ENCODE peak calls at places on chromosome 2, in four cellular contexts. Z is K562, V is A549, M is HepG2. L is an unnamed sample.

GRCh38 chr2:190765386-190766173 is 115.0 kb upstream of the GLS start:
- DNase-seq in Z (no peak), M (no peak), V (no peak), L (no peak)

GRCh38 chr2:98598781-98599428 is 9.4 kb downstream of the COA5 start:
- DNase-seq in M (no peak), Z (no peak), V (no peak), L (no peak)

GRCh38 chr2:12538300-12538699 is 178.4 kb upstream of the TRIB2 start:
- DNase-seq in M (no peak), V (no peak), Z (no peak), L (no peak)

GRCh38 chr2:102635317-102635716 is 16.0 kb downstream of the SLC9A2 start:
- DNase-seq in V (no peak), Z (peak), M (no peak), L (no peak)

GRCh38 chr2:102758433-102758832 is 3.4 kb upstream of the TMEM182 start:
- DNase-seq in Z (no peak), V (no peak), M (no peak), L (no peak)

GRCh38 chr2:235373171-235373570 is 120.7 kb upstream of the AGAP1 start:
- DNase-seq in M (no peak), Z (no peak), V (no peak), L (no peak)

GRCh38 chr2:132547089-132547687 is 122.8 kb downstream of the LYPD1 start:
- DNase-seq in V (peak), Z (peak), M (peak), L (peak)

GRCh38 chr2:222769941-222770340 is 90.9 kb upstream of the ACSL3 start:
- DNase-seq in V (no peak), M (no peak), Z (no peak), L (no peak)

GRCh38 chr2:168534926-168535325 is 78.9 kb downstream of the CERS6 start:
- DNase-seq in M (no peak), V (no peak), Z (no peak), L (no peak)

GRCh38 chr2:95278051-95278471 is 3.8 kb downstream of the PROM2 start:
- DNase-seq in M (no peak), V (no peak), Z (peak), L (no peak)

GRCh38 chr2:187581125-187581896 is 27.1 kb upstream of the TFPI start:
- DNase-seq in Z (peak), V (peak), M (peak), L (no peak)

GRCh38 chr2:18455256-18455862 is 105.1 kb downstream of the RDH14 start:
- DNase-seq in V (peak), M (peak), Z (no peak), L (no peak)

GRCh38 chr2:207869784-207870778 is 100.4 kb upstream of the FZD5 start:
- DNase-seq in Z (no peak), M (peak), V (peak), L (no peak)

GRCh38 chr2:182366625-182367024 is 60.2 kb downstream of the PDE1A start:
- DNase-seq in Z (no peak), M (no peak), V (peak), L (no peak)

GRCh38 chr2:212960336-212960735 is 191.1 kb downstream of the IKZF2 start:
- DNase-seq in V (no peak), Z (no peak), M (no peak), L (no peak)

GRCh38 chr2:120425014-120425413 is 79.1 kb downstream of the INHBB start:
- DNase-seq in V (no peak), M (no peak), Z (no peak), L (no peak)

GRCh38 chr2:38462121-38462634 is 85.1 kb upstream of the ATL2 start:
- DNase-seq in V (peak), Z (peak), M (no peak), L (no peak)

GRCh38 chr2:15092166-15092565 is 459.6 kb downstream of the LRATD1 start:
- DNase-seq in M (no peak), V (no peak), Z (no peak), L (no peak)

GRCh38 chr2:56133931-56134629 is 49.7 kb upstream of the CCDC85A start:
- DNase-seq in Z (peak), M (no peak), V (no peak), L (no peak)

GRCh38 chr2:31889044-31889443 is 121.8 kb downstream of the MEMO1 start:
- DNase-seq in M (no peak), V (no peak), Z (no peak), L (no peak)

GRCh38 chr2:133072837-133073694 is 403.1 kb upstream of the LYPD1 start:
- DNase-seq in V (peak), Z (no peak), M (no peak), L (no peak)

GRCh38 chr2:120448961-120449421 is 103.1 kb downstream of the INHBB start:
- DNase-seq in M (no peak), V (no peak), Z (no peak), L (no peak)

GRCh38 chr2:30886101-30886500 is 78.9 kb upstream of the CAPN13 start:
- DNase-seq in V (no peak), M (no peak), Z (no peak), L (no peak)

GRCh38 chr2:118838741-118839455 is 8.6 kb downstream of the EN1 start:
- DNase-seq in Z (no peak), V (no peak), M (no peak), L (no peak)

GRCh38 chr2:45121236-45121927 is 112.1 kb upstream of the SIX2 start:
- DNase-seq in M (no peak), Z (no peak), V (no peak), L (no peak)

GRCh38 chr2:51516667-51517066 is 484.7 kb upstream of the NRXN1 start:
- DNase-seq in Z (no peak), M (no peak), V (no peak), L (no peak)

GRCh38 chr2:218894168-218895157 is 13.8 kb downstream of the WNT10A start:
- DNase-seq in Z (no peak), M (no peak), V (no peak), L (no peak)

GRCh38 chr2:109383505-109384307 is 230.1 kb downstream of the SEPTIN10 start:
- DNase-seq in V (no peak), Z (no peak), M (no peak), L (no peak)

GRCh38 chr2:133324150-133324561 is 244.1 kb downstream of the NCKAP5 start:
- DNase-seq in V (peak), Z (no peak), M (no peak), L (no peak)

GRCh38 chr2:219116776-219117646 is 43.6 kb downstream of the NHEJ1 start:
- DNase-seq in V (no peak), M (peak), Z (no peak), L (no peak)

GRCh38 chr2:144267209-144267608 is 252.7 kb downstream of the ZEB2 start:
- DNase-seq in Z (no peak), M (no peak), V (no peak), L (peak)

GRCh38 chr2:191877875-191878274 is 31.0 kb upstream of the CAVIN2 start:
- DNase-seq in M (no peak), V (no peak), Z (no peak), L (no peak)

GRCh38 chr2:174078275-174078674 is 113.1 kb upstream of the SP3 start:
- DNase-seq in V (no peak), Z (peak), M (no peak), L (no peak)

GRCh38 chr2:85430780-85431601 is 12.5 kb downstream of the SH2D6 start:
- DNase-seq in Z (no peak), V (no peak), M (no peak), L (no peak)

DNA sequence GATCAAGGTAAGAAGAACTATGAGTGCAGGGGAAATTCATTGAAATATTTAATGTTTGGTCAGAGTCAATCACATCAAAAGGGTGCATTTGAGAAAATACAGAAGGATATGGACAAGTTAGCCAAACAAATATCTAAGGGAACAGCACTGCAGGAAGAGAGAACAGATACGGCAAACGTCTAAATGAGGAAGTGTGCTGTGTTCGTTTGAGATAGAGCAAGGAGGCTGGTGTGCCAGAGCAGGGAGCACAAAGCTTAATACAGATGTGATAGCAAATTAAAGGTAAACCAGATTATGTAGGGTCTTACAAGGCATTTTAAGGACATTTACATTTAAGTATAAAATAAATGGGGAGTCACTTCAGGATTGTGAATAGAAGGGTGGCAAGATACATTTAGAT is 241.3 kb upstream of the ZNF804A start:
- DNase-seq in M (no peak), Z (no peak), V (no peak), L (no peak)
- TF ChIP-seq CEBPB in M (no peak), Z (no peak), V (no peak), L (no peak)

GRCh38 chr2:73984922-73985317 is 210 bp downstream of the TET3 start:
- DNase-seq in Z (no peak), M (peak), V (peak), L (no peak)
- TF ChIP-seq CEBPB in Z (no peak), M (no peak), V (no peak), L (no peak)

DNA sequence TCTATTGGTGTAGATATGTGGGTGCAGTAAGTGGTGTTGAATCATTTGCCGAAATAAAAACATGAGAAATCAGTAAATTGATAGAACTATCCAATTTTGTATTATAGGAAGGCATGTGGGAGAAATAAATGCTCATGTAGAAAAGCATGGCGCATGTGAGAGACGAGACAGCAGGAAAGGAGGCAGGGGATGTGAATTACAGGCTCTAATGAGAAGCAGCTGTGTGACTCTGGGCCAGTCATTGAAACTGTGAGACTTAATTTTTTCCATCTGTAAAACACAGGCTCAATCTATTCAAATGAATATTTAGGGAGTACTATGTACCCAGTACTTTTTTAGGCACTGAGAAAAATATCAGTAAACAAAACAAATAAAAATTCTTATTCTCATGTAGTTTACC is 42.6 kb upstream of the MAP3K20 start:
- DNase-seq in M (no peak), Z (no peak), V (no peak), L (no peak)
- TF ChIP-seq CEBPB in M (no peak), Z (no peak), V (no peak), L (no peak)

GRCh38 chr2:54520687-54521086 is 64.6 kb downstream of the SPTBN1 start:
- DNase-seq in Z (no peak), M (no peak), V (peak), L (no peak)
- TF ChIP-seq CEBPB in Z (no peak), M (no peak), V (no peak), L (no peak)

DNA sequence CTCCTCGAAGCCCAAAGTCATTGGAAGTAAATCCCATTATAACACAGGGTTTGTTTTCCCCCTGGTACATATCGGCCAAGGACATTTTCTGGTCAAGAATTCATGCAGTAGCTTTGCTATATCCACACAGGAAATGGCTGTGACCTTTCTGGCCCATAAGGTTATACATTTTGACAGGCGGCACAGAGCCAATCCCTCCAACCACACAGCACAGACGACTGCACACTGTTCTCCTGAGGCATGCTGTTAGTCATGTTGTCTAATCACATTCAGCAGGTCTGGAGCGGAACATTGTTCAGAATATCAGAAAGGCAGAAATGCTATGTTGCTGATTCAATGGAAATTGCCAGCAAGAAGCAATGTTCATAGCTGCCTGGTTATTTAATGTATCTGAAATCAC is 742.3 kb upstream of the SLC8A1 start:
- DNase-seq in Z (no peak), M (peak), V (no peak), L (no peak)
- TF ChIP-seq CEBPB in Z (no peak), M (no peak), V (no peak), L (no peak)

GRCh38 chr2:69902213-69902922 is 8.6 kb downstream of the SNRNP27 start:
- DNase-seq in Z (no peak), V (no peak), M (no peak), L (peak)
- TF ChIP-seq CEBPB in Z (no peak), V (no peak), M (no peak), L (no peak)

GRCh38 chr2:88068044-88068443 is 419 bp downstream of the SMYD1 start:
- DNase-seq in V (no peak), M (no peak), Z (no peak), L (no peak)
- TF ChIP-seq CEBPB in V (no peak), M (no peak), Z (no peak), L (no peak)

GRCh38 chr2:240196716-240197438 is 56.4 kb upstream of the OTOS start:
- DNase-seq in Z (no peak), V (no peak), M (no peak), L (no peak)
- TF ChIP-seq CEBPB in Z (no peak), V (no peak), M (no peak), L (no peak)

DNA sequence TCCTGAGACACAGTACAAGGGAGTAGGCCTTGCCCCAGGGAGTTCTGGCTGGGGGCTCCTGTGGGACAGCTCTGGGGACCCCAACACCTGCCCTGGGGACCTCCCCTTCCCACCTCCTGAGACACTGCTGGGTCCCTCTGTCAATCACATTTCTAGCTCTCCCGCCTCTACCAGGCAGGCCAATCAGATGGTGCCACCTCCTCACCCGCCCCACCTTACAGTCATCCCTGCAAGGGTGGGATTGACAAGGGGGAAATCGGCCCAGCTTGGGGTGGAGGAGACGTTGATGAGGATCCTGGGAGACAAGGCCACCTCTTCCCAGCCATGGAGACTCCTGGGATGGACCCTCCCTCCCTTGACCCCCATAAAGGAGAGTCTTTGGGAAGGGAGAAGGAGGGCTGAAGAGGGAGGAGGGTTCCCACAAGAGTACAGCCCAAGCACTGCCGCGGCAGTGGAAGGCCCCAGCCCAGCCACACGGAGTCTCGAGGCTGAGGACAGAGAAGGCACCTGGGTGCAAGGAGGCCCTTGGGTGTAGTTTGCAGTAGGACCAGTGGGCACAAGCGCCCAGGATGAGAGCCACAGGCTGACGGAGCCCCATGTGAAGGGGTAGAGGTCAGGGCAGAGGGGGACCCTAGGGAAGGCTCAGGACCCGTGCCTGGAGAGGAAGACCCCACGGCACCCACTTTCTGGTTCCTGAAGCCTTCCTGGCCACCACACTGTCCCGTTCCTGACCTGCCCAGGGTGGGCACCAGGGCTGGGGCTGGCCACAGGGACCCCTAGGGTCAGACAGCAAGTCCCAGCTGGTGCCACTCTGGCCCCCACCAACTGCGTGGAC is 109.9 kb upstream of the OTOS start:
- DNase-seq in Z (peak), V (no peak), M (no peak), L (no peak)
- TF ChIP-seq CEBPB in Z (no peak), V (no peak), M (no peak), L (no peak)